ENCODE peak calls at places on chromosomes 2 and 18, in nine cellular contexts. W is NCI-H1105 treated with DMSO at 0.1 percent for 48 hours; N is NCI-H1092 treated with DMSO at 0.1 percent for 48 hours; Y is activated T-helper 1 cell treated with anti-CD3 and anti-CD28 coated beads, Interleukin-12 subunit alpha, Interleukin-12 subunit beta, Interleukin-2, Interleukin-4 antibody, amounts not matched to agents 30 ng/mL and 10 ng/mL and 1 ng/mL, durations not matched to agents 14 hours and 24 hours and 36 hours; I is fibroblast of mammary gland; X is HS-5; D is progenitor cell of endocrine pancreas; Z is kidney epithelial cell; F is M059J. M is an unnamed sample.

GRCh38 chr2:96113951-96114350 is 2.4 kb downstream of the ADRA2B start:
- DNase-seq in W (no peak), N (no peak), Y (no peak), I (no peak), X (no peak), D (no peak), Z (no peak), F (no peak), M (no peak)

GRCh38 chr2:240129731-240130392 is 6.2 kb downstream of the COPS9 start:
- DNase-seq in W (no peak), N (no peak), Y (no peak), I (no peak), X (no peak), D (no peak), Z (no peak), F (no peak), M (no peak)

GRCh38 chr2:120441744-120442471 is 96.0 kb downstream of the INHBB start:
- DNase-seq in W (peak), N (peak), Y (no peak), I (no peak), X (no peak), D (peak), Z (no peak), F (peak), M (peak)

GRCh38 chr18:6785411-6785810 is 55.9 kb downstream of the ARHGAP28 start:
- DNase-seq in W (no peak), N (no peak), Y (no peak), I (no peak), X (no peak), D (no peak), Z (no peak), F (no peak), M (no peak)

GRCh38 chr2:23418490-23418911 is 33.5 kb downstream of the KLHL29 start:
- DNase-seq in W (no peak), N (no peak), Y (no peak), I (peak), X (peak), D (no peak), Z (peak), F (peak), M (no peak)

GRCh38 chr2:88746929-88747490 is 55.5 kb downstream of the RPIA start:
- DNase-seq in W (no peak), N (no peak), Y (no peak), I (no peak), X (no peak), D (no peak), Z (no peak), F (no peak), M (no peak)

GRCh38 chr2:70516596-70516995 is 37.0 kb downstream of the TGFA start:
- DNase-seq in W (no peak), N (no peak), Y (no peak), I (peak), X (no peak), D (no peak), Z (no peak), F (peak), M (no peak)

GRCh38 chr2:66427219-66427768 is 7.6 kb upstream of the MEIS1 start:
- DNase-seq in W (no peak), N (no peak), Y (no peak), I (no peak), X (no peak), D (no peak), Z (no peak), F (no peak), M (no peak)

GRCh38 chr2:224520064-224520463 is 65.1 kb downstream of the CUL3 start:
- DNase-seq in W (no peak), N (no peak), Y (peak), I (peak), X (peak), D (no peak), Z (no peak), F (peak), M (no peak)

GRCh38 chr2:196380098-196380497 is 208.7 kb upstream of the STK17B start:
- DNase-seq in W (no peak), N (no peak), Y (no peak), I (no peak), X (no peak), D (no peak), Z (no peak), F (no peak), M (no peak)

GRCh38 chr2:230715201-230715600 is 2.6 kb downstream of the CAB39 start:
- DNase-seq in W (no peak), N (no peak), Y (no peak), I (peak), X (no peak), D (no peak), Z (no peak), F (no peak), M (no peak)

GRCh38 chr18:63158676-63159291 is 160.8 kb downstream of the BCL2 start:
- DNase-seq in W (no peak), N (no peak), Y (no peak), I (no peak), X (no peak), D (no peak), Z (no peak), F (no peak), M (no peak)